ENCODE peak calls at places on chromosomes 7 and 10, in nine cellular contexts. One of them, this sample, is unnamed.
A peak's percentile ranks its signal among the peaks of the same experiment; 100 is the strongest.

GRCh38 chr10:84262190-84262956 is 17.5 kb downstream of the RGR start:
- DNase-seq in colonic mucosa: peak; percentile 10
- DNase-seq in lower lobe of right lung: no peak
- DNase-seq in pancreas: no peak
- DNase-seq in adipocyte: no peak
- DNase-seq in H9: no peak
- DNase-seq in psoas muscle: no peak
- DNase-seq in Panc1: no peak
- DNase-seq in heart left ventricle: no peak
- DNase-seq in this sample: no peak

GRCh38 chr10:99555371-99556224 is 22.9 kb downstream of the NKX2-3 start:
- DNase-seq in colonic mucosa: no peak
- DNase-seq in lower lobe of right lung: no peak
- DNase-seq in pancreas: no peak
- DNase-seq in adipocyte: no peak
- DNase-seq in H9: no peak
- DNase-seq in psoas muscle: no peak
- DNase-seq in Panc1: no peak
- DNase-seq in heart left ventricle: no peak
- DNase-seq in this sample: no peak

GRCh38 chr7:157011333-157012112 is 1.1 kb upstream of the MNX1 start:
- DNase-seq in colonic mucosa: peak; percentile 40
- DNase-seq in lower lobe of right lung: no peak
- DNase-seq in pancreas: no peak
- DNase-seq in adipocyte: no peak
- DNase-seq in H9: peak; percentile 72
- DNase-seq in psoas muscle: no peak
- DNase-seq in Panc1: no peak
- DNase-seq in heart left ventricle: no peak
- DNase-seq in this sample: no peak

GRCh38 chr10:122062831-122063674 is 74.1 kb downstream of the TACC2 start:
- DNase-seq in colonic mucosa: peak; percentile 88
- DNase-seq in lower lobe of right lung: peak; percentile 86
- DNase-seq in pancreas: peak; percentile 85
- DNase-seq in adipocyte: peak; percentile 93
- DNase-seq in H9: peak; percentile 83
- DNase-seq in psoas muscle: peak; percentile 94
- DNase-seq in Panc1: peak; percentile 97
- DNase-seq in heart left ventricle: peak; percentile 85
- DNase-seq in this sample: peak; percentile 87

GRCh38 chr7:149689591-149689845 is 83.9 kb downstream of the ZNF467 start:
- DNase-seq in colonic mucosa: no peak
- DNase-seq in lower lobe of right lung: no peak
- DNase-seq in pancreas: no peak
- DNase-seq in adipocyte: no peak
- DNase-seq in H9: no peak
- DNase-seq in psoas muscle: no peak
- DNase-seq in Panc1: no peak
- DNase-seq in heart left ventricle: no peak
- DNase-seq in this sample: no peak

GRCh38 chr7:154583454-154583853 is 419.5 kb downstream of the PAXIP1 start:
- DNase-seq in colonic mucosa: no peak
- DNase-seq in lower lobe of right lung: no peak
- DNase-seq in pancreas: no peak
- DNase-seq in adipocyte: no peak
- DNase-seq in H9: no peak
- DNase-seq in psoas muscle: no peak
- DNase-seq in Panc1: no peak
- DNase-seq in heart left ventricle: no peak
- DNase-seq in this sample: no peak

GRCh38 chr10:4315529-4315928 is 510.5 kb upstream of the AKR1E2 start:
- DNase-seq in colonic mucosa: no peak
- DNase-seq in lower lobe of right lung: no peak
- DNase-seq in pancreas: no peak
- DNase-seq in adipocyte: peak; percentile 33
- DNase-seq in H9: no peak
- DNase-seq in psoas muscle: no peak
- DNase-seq in Panc1: peak; percentile 27
- DNase-seq in heart left ventricle: no peak
- DNase-seq in this sample: no peak

GRCh38 chr7:116393654-116394053 is 105.9 kb upstream of the CAV2 start:
- DNase-seq in colonic mucosa: no peak
- DNase-seq in lower lobe of right lung: no peak
- DNase-seq in pancreas: no peak
- DNase-seq in adipocyte: peak; percentile 33
- DNase-seq in H9: no peak
- DNase-seq in psoas muscle: peak; percentile 55
- DNase-seq in Panc1: no peak
- DNase-seq in heart left ventricle: peak; percentile 63
- DNase-seq in this sample: no peak

GRCh38 chr10:55410415-55410885 is 609.4 kb upstream of the PCDH15 start:
- DNase-seq in colonic mucosa: peak; percentile 29
- DNase-seq in lower lobe of right lung: no peak
- DNase-seq in pancreas: no peak
- DNase-seq in adipocyte: no peak
- DNase-seq in H9: peak; percentile 44
- DNase-seq in psoas muscle: peak; percentile 49
- DNase-seq in Panc1: no peak
- DNase-seq in heart left ventricle: peak; percentile 42
- DNase-seq in this sample: no peak

GRCh38 chr10:120607016-120607709 is 150.1 kb downstream of the PLPP4 start:
- DNase-seq in colonic mucosa: no peak
- DNase-seq in lower lobe of right lung: no peak
- DNase-seq in pancreas: no peak
- DNase-seq in adipocyte: peak; percentile 32
- DNase-seq in H9: no peak
- DNase-seq in psoas muscle: no peak
- DNase-seq in Panc1: no peak
- DNase-seq in heart left ventricle: no peak
- DNase-seq in this sample: peak; percentile 82

GRCh38 chr10:2921956-2922680 is 145.2 kb upstream of the PFKP start:
- DNase-seq in colonic mucosa: no peak
- DNase-seq in lower lobe of right lung: no peak
- DNase-seq in pancreas: no peak
- DNase-seq in adipocyte: no peak
- DNase-seq in H9: no peak
- DNase-seq in psoas muscle: no peak
- DNase-seq in Panc1: no peak
- DNase-seq in heart left ventricle: no peak
- DNase-seq in this sample: no peak

GRCh38 chr7:41855798-41856197 is 152.9 kb upstream of the INHBA start:
- DNase-seq in colonic mucosa: no peak
- DNase-seq in lower lobe of right lung: no peak
- DNase-seq in pancreas: no peak
- DNase-seq in adipocyte: no peak
- DNase-seq in H9: no peak
- DNase-seq in psoas muscle: no peak
- DNase-seq in Panc1: no peak
- DNase-seq in heart left ventricle: no peak
- DNase-seq in this sample: peak; percentile 40

GRCh38 chr10:78524342-78524741 is 490.7 kb downstream of the RPS24 start:
- DNase-seq in colonic mucosa: no peak
- DNase-seq in lower lobe of right lung: no peak
- DNase-seq in pancreas: no peak
- DNase-seq in adipocyte: no peak
- DNase-seq in H9: no peak
- DNase-seq in psoas muscle: no peak
- DNase-seq in Panc1: no peak
- DNase-seq in heart left ventricle: no peak
- DNase-seq in this sample: no peak

GRCh38 chr10:48449501-48450232 is 143.2 kb downstream of the MAPK8 start:
- DNase-seq in colonic mucosa: no peak
- DNase-seq in lower lobe of right lung: no peak
- DNase-seq in pancreas: peak; percentile 25
- DNase-seq in adipocyte: no peak
- DNase-seq in H9: no peak
- DNase-seq in psoas muscle: peak; percentile 70
- DNase-seq in Panc1: no peak
- DNase-seq in heart left ventricle: peak; percentile 68
- DNase-seq in this sample: no peak

GRCh38 chr10:121804460-121804859 is 123.4 kb downstream of the ATE1 start:
- DNase-seq in colonic mucosa: no peak
- DNase-seq in lower lobe of right lung: no peak
- DNase-seq in pancreas: no peak
- DNase-seq in adipocyte: no peak
- DNase-seq in H9: no peak
- DNase-seq in psoas muscle: no peak
- DNase-seq in Panc1: no peak
- DNase-seq in heart left ventricle: no peak
- DNase-seq in this sample: peak; percentile 74

GRCh38 chr7:151271699-151272355 is 23.3 kb upstream of the SMARCD3 start:
- DNase-seq in colonic mucosa: peak; percentile 48
- DNase-seq in lower lobe of right lung: peak; percentile 71
- DNase-seq in pancreas: peak; percentile 40
- DNase-seq in adipocyte: peak; percentile 84
- DNase-seq in H9: no peak
- DNase-seq in psoas muscle: peak; percentile 81
- DNase-seq in Panc1: no peak
- DNase-seq in heart left ventricle: no peak
- DNase-seq in this sample: no peak

GRCh38 chr10:110820321-110820814 is 51.4 kb upstream of the PDCD4 start:
- DNase-seq in colonic mucosa: peak; percentile 51
- DNase-seq in lower lobe of right lung: no peak
- DNase-seq in pancreas: no peak
- DNase-seq in adipocyte: peak; percentile 47
- DNase-seq in H9: no peak
- DNase-seq in psoas muscle: peak; percentile 81
- DNase-seq in Panc1: no peak
- DNase-seq in heart left ventricle: no peak
- DNase-seq in this sample: no peak

GRCh38 chr7:135771961-135772638 is 23.5 kb upstream of the FAM180A start:
- DNase-seq in colonic mucosa: no peak
- DNase-seq in lower lobe of right lung: no peak
- DNase-seq in pancreas: no peak
- DNase-seq in adipocyte: peak; percentile 50
- DNase-seq in H9: no peak
- DNase-seq in psoas muscle: no peak
- DNase-seq in Panc1: no peak
- DNase-seq in heart left ventricle: no peak
- DNase-seq in this sample: peak; percentile 58

GRCh38 chr10:42952358-42952757 is 124.5 kb upstream of the RET start:
- DNase-seq in colonic mucosa: peak; percentile 40
- DNase-seq in lower lobe of right lung: peak; percentile 48
- DNase-seq in pancreas: peak; percentile 58
- DNase-seq in adipocyte: peak; percentile 7
- DNase-seq in H9: peak; percentile 92
- DNase-seq in psoas muscle: peak; percentile 77
- DNase-seq in Panc1: no peak
- DNase-seq in heart left ventricle: peak; percentile 76
- DNase-seq in this sample: peak; percentile 41

GRCh38 chr10:84363434-84363833 is 35.0 kb downstream of the CCSER2 start:
- DNase-seq in colonic mucosa: no peak
- DNase-seq in lower lobe of right lung: no peak
- DNase-seq in pancreas: no peak
- DNase-seq in adipocyte: no peak
- DNase-seq in H9: no peak
- DNase-seq in psoas muscle: no peak
- DNase-seq in Panc1: no peak
- DNase-seq in heart left ventricle: no peak
- DNase-seq in this sample: no peak

GRCh38 chr10:43923328-43923727 is 274.6 kb upstream of the ZNF32 start:
- DNase-seq in colonic mucosa: no peak
- DNase-seq in lower lobe of right lung: no peak
- DNase-seq in pancreas: no peak
- DNase-seq in adipocyte: no peak
- DNase-seq in H9: no peak
- DNase-seq in psoas muscle: no peak
- DNase-seq in Panc1: no peak
- DNase-seq in heart left ventricle: no peak
- DNase-seq in this sample: no peak

DNA sequence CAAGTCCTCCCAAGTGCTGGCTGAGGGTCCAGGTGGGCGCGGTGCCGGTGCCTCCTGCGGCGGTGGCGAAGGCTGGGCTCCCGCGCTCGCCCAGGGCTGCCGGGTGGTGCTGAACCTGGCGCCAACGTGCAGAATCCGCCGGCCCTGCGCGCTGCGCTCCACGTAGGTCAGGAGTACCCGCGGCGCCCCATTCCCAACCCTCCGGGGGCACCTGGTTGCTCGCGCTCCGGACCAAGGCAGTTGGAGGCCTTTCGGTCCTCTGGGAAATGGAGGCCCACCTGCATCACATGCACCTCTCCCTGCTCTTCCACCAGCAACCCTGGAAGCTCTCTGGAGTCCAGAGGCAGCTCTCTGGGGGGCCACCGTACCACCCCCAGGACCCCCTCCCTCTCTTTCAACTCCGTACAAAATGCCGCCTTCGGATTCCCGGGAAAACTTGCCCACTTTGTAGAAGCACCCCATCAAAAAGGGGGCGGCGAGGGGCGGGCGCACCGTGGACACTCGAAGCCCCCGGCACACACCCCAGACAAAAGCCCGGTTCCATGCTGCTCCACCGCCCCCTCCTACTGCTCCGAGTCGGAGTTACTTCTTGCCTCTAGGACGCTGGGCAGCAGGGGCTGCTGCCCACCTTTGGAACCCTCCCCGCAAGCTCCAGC is 706 bp downstream of the SLC16A9 start:
- DNase-seq in colonic mucosa: peak; percentile 70
- DNase-seq in lower lobe of right lung: peak; percentile 48
- DNase-seq in pancreas: peak; percentile 26
- DNase-seq in adipocyte: no peak
- DNase-seq in H9: peak; percentile 53
- DNase-seq in psoas muscle: peak; percentile 71
- DNase-seq in Panc1: no peak
- DNase-seq in heart left ventricle: no peak
- DNase-seq in this sample: no peak
- H3K4me1 ChIP-seq in colonic mucosa: no peaks in the 10 kb centered on the region
- H3K4me1 ChIP-seq in lower lobe of right lung: peaks cover 12% of the 10 kb centered on the region
- H3K4me1 ChIP-seq in pancreas: peaks cover 7% of the 10 kb centered on the region
- H3K4me1 ChIP-seq in adipocyte: peaks cover 8% of the 10 kb centered on the region
- H3K4me1 ChIP-seq in H9: no peaks in the 10 kb centered on the region
- H3K4me1 ChIP-seq in psoas muscle: peaks cover 12% of the 10 kb centered on the region
- H3K4me1 ChIP-seq in Panc1: peaks cover 4% of the 10 kb centered on the region
- H3K4me1 ChIP-seq in heart left ventricle: peaks cover 6% of the 10 kb centered on the region
- H3K4me1 ChIP-seq in this sample: no peaks in the 10 kb centered on the region

GRCh38 chr10:117339979-117340378 is 35.3 kb downstream of the PDZD8 start:
- DNase-seq in colonic mucosa: no peak
- DNase-seq in lower lobe of right lung: no peak
- DNase-seq in pancreas: no peak
- DNase-seq in adipocyte: no peak
- DNase-seq in H9: no peak
- DNase-seq in psoas muscle: no peak
- DNase-seq in Panc1: no peak
- DNase-seq in heart left ventricle: no peak
- DNase-seq in this sample: no peak
- H3K4me1 ChIP-seq in colonic mucosa: peaks cover 8% of the 10 kb centered on the region
- H3K4me1 ChIP-seq in lower lobe of right lung: peaks cover 9% of the 10 kb centered on the region
- H3K4me1 ChIP-seq in pancreas: peaks cover 13% of the 10 kb centered on the region
- H3K4me1 ChIP-seq in adipocyte: peaks cover 29% of the 10 kb centered on the region
- H3K4me1 ChIP-seq in H9: peaks cover 16% of the 10 kb centered on the region
- H3K4me1 ChIP-seq in psoas muscle: no peaks in the 10 kb centered on the region
- H3K4me1 ChIP-seq in Panc1: peaks cover 27% of the 10 kb centered on the region
- H3K4me1 ChIP-seq in heart left ventricle: peaks cover 10% of the 10 kb centered on the region
- H3K4me1 ChIP-seq in this sample: peaks cover 7% of the 10 kb centered on the region

GRCh38 chr10:68499544-68499943 is 27.8 kb upstream of the DNA2 start:
- DNase-seq in colonic mucosa: no peak
- DNase-seq in lower lobe of right lung: no peak
- DNase-seq in pancreas: no peak
- DNase-seq in adipocyte: no peak
- DNase-seq in H9: no peak
- DNase-seq in psoas muscle: no peak
- DNase-seq in Panc1: no peak
- DNase-seq in heart left ventricle: no peak
- DNase-seq in this sample: no peak
- H3K4me1 ChIP-seq in colonic mucosa: no peaks in the 10 kb centered on the region
- H3K4me1 ChIP-seq in lower lobe of right lung: no peaks in the 10 kb centered on the region
- H3K4me1 ChIP-seq in pancreas: no peaks in the 10 kb centered on the region
- H3K4me1 ChIP-seq in adipocyte: no peaks in the 10 kb centered on the region
- H3K4me1 ChIP-seq in H9: peaks cover 2% of the 10 kb centered on the region
- H3K4me1 ChIP-seq in psoas muscle: no peaks in the 10 kb centered on the region
- H3K4me1 ChIP-seq in Panc1: no peaks in the 10 kb centered on the region
- H3K4me1 ChIP-seq in heart left ventricle: no peaks in the 10 kb centered on the region
- H3K4me1 ChIP-seq in this sample: no peaks in the 10 kb centered on the region

GRCh38 chr10:85993140-85993539 is 373.5 kb downstream of the GRID1 start:
- DNase-seq in colonic mucosa: no peak
- DNase-seq in lower lobe of right lung: no peak
- DNase-seq in pancreas: no peak
- DNase-seq in adipocyte: no peak
- DNase-seq in H9: no peak
- DNase-seq in psoas muscle: no peak
- DNase-seq in Panc1: no peak
- DNase-seq in heart left ventricle: no peak
- DNase-seq in this sample: no peak
- H3K4me1 ChIP-seq in colonic mucosa: no peaks in the 10 kb centered on the region
- H3K4me1 ChIP-seq in lower lobe of right lung: no peaks in the 10 kb centered on the region
- H3K4me1 ChIP-seq in pancreas: peaks cover 3% of the 10 kb centered on the region
- H3K4me1 ChIP-seq in adipocyte: no peaks in the 10 kb centered on the region
- H3K4me1 ChIP-seq in H9: no peaks in the 10 kb centered on the region
- H3K4me1 ChIP-seq in psoas muscle: no peaks in the 10 kb centered on the region
- H3K4me1 ChIP-seq in Panc1: no peaks in the 10 kb centered on the region
- H3K4me1 ChIP-seq in heart left ventricle: no peaks in the 10 kb centered on the region
- H3K4me1 ChIP-seq in this sample: peaks cover 4% of the 10 kb centered on the region

This sample was measured in foreskin keratinocyte.